ENCODE peak calls at places on chromosome 6, in ten cellular contexts. U, B, H, I, V, M, F, Y, T and R are unnamed samples. For H3K27me3 and H3K4me1, the result is how much of the 10 kb centered on the place peaks cover.

GRCh38 chr6:136016228-136017225 is 165.0 kb downstream of the PDE7B start:
- DNase-seq in F (no peak), H (no peak), Y (no peak), U (no peak), M (no peak), B (peak), V (no peak), I (no peak), T (no peak), R (no peak)

GRCh38 chr6:149864578-149865535 is 698 bp upstream of the LRP11 start:
- DNase-seq in Y (peak), V (no peak), H (peak), I (peak), F (no peak), B (no peak), U (no peak), M (peak), T (no peak), R (peak)

GRCh38 chr6:36676142-36677058 is 2.1 kb upstream of the CDKN1A start:
- DNase-seq in H (peak), T (no peak), F (no peak), M (peak), B (peak), V (no peak), U (peak), Y (peak), I (no peak), R (no peak)

GRCh38 chr6:74289881-74290280 is 593.9 kb downstream of the CD109 start:
- DNase-seq in B (no peak), F (no peak), V (no peak), U (no peak), H (peak), I (no peak), Y (no peak), M (no peak), T (no peak), R (no peak)

GRCh38 chr6:2020909-2021308 is 224.5 kb downstream of the GMDS start:
- DNase-seq in T (no peak), B (no peak), M (no peak), V (no peak), F (no peak), Y (no peak), U (no peak), I (no peak), H (peak), R (no peak)

GRCh38 chr6:27297857-27298730 is 14.0 kb downstream of the POM121L2 start:
- DNase-seq in B (peak), V (no peak), F (no peak), H (peak), M (peak), U (no peak), T (no peak), I (no peak), Y (no peak), R (no peak)

GRCh38 chr6:4008324-4009047 is 70.5 kb downstream of the FAM217A start:
- DNase-seq in V (no peak), B (no peak), Y (no peak), M (peak), U (no peak), T (no peak), H (peak), I (peak), F (no peak), R (peak)

GRCh38 chr6:88403486-88403885 is 237.3 kb upstream of the CNR1 start:
- DNase-seq in V (no peak), M (no peak), U (no peak), F (no peak), H (no peak), T (no peak), B (no peak), I (no peak), Y (no peak), R (no peak)

GRCh38 chr6:35228483-35228882 is 14.7 kb downstream of the SCUBE3 start:
- DNase-seq in U (no peak), V (no peak), F (no peak), M (no peak), H (no peak), T (no peak), I (no peak), Y (no peak), B (no peak), R (no peak)

GRCh38 chr6:142827356-142827755 is 117.6 kb downstream of the HIVEP2 start:
- DNase-seq in U (no peak), I (no peak), M (no peak), F (no peak), T (peak), H (no peak), B (no peak), Y (no peak), V (peak), R (no peak)

GRCh38 chr6:14743126-14743464 is 502.8 kb upstream of the JARID2 start:
- DNase-seq in H (no peak), U (no peak), M (no peak), V (no peak), B (no peak), Y (no peak), I (no peak), F (no peak), T (no peak), R (no peak)

GRCh38 chr6:152571863-152572394 is 65.2 kb downstream of the SYNE1 start:
- DNase-seq in B (no peak), M (no peak), I (no peak), F (no peak), U (no peak), H (no peak), V (no peak), Y (no peak), T (no peak), R (no peak)

GRCh38 chr6:119076173-119076965 is 2.1 kb downstream of the FAM184A start:
- DNase-seq in Y (no peak), F (no peak), M (no peak), H (no peak), B (no peak), U (no peak), V (no peak), I (no peak), T (no peak), R (peak)

GRCh38 chr6:125231574-125232343 is 70.0 kb downstream of the HDDC2 start:
- DNase-seq in H (no peak), M (no peak), B (no peak), F (no peak), V (no peak), Y (no peak), T (no peak), I (no peak), U (no peak), R (no peak)

GRCh38 chr6:2770171-2770570 is 5.0 kb downstream of the WRNIP1 start:
- DNase-seq in I (peak), U (no peak), Y (no peak), M (peak), H (no peak), V (peak), B (no peak), F (no peak), T (no peak), R (no peak)

GRCh38 chr6:38933426-38933825 is 115.2 kb upstream of the GLP1R start:
- DNase-seq in H (no peak), U (no peak), M (no peak), Y (no peak), V (no peak), F (no peak), B (no peak), I (no peak), T (no peak), R (no peak)

GRCh38 chr6:115890238-115890637 is 170.5 kb downstream of the FRK start:
- DNase-seq in H (no peak), F (no peak), I (no peak), U (no peak), V (no peak), M (no peak), Y (no peak), T (no peak), B (no peak), R (no peak)

GRCh38 chr6:53547166-53547814 is 2.4 kb upstream of the GCLC start:
- DNase-seq in H (no peak), Y (no peak), V (no peak), I (no peak), M (no peak), F (no peak), T (no peak), B (peak), U (no peak), R (no peak)

GRCh38 chr6:29763491-29764289 is 40.5 kb downstream of the HLA-F start:
- DNase-seq in H (peak), I (no peak), V (no peak), T (no peak), B (peak), U (no peak), M (peak), Y (no peak), F (no peak), R (no peak)

GRCh38 chr6:170317718-170318117 is 11.2 kb downstream of the FAM120B start:
- DNase-seq in V (no peak), H (no peak), T (no peak), U (no peak), B (no peak), M (no peak), Y (no peak), F (no peak), I (no peak), R (no peak)

GRCh38 chr6:68497927-68498326 is 137.2 kb upstream of the ADGRB3 start:
- DNase-seq in V (no peak), H (peak), T (no peak), I (no peak), B (no peak), Y (no peak), U (no peak), F (no peak), M (no peak), R (no peak)

GRCh38 chr6:118913161-118913560 is 19.2 kb downstream of the ASF1A start:
- DNase-seq in V (no peak), M (no peak), H (no peak), Y (no peak), U (no peak), T (no peak), F (no peak), I (no peak), B (no peak), R (no peak)

GRCh38 chr6:125296461-125296860 is 5.3 kb downstream of the HDDC2 start:
- DNase-seq in M (no peak), U (no peak), V (no peak), B (no peak), T (no peak), I (no peak), H (peak), F (no peak), Y (no peak), R (no peak)

GRCh38 chr6:10542135-10542689 is 21.1 kb downstream of the GCNT2 start:
- DNase-seq in V (no peak), M (no peak), T (no peak), H (no peak), Y (no peak), F (no peak), U (no peak), B (no peak), I (no peak), R (no peak)

GRCh38 chr6:6878921-6879585 is 228.7 kb upstream of the RREB1 start:
- DNase-seq in U (no peak), V (no peak), M (peak), F (no peak), B (no peak), H (peak), T (peak), Y (no peak), I (no peak), R (no peak)

GRCh38 chr6:134795696-134796095 is 154.2 kb downstream of the ALDH8A1 start:
- DNase-seq in M (no peak), U (no peak), V (no peak), I (no peak), Y (no peak), H (peak), F (no peak), B (no peak), T (no peak), R (no peak)

GRCh38 chr6:53333439-53334408 is 15.0 kb downstream of the ELOVL5 start:
- DNase-seq in F (no peak), U (no peak), V (no peak), M (no peak), I (no peak), Y (no peak), H (no peak), T (no peak), B (no peak), R (no peak)

GRCh38 chr6:169906741-169907418 is 155.5 kb downstream of the ERMARD start:
- DNase-seq in T (no peak), H (no peak), F (no peak), M (no peak), I (no peak), U (no peak), Y (no peak), V (peak), B (no peak), R (no peak)

GRCh38 chr6:107489636-107490567 is at the start of gene SOBP:
- DNase-seq in Y (peak), U (peak), V (peak), B (peak), I (peak), F (peak), H (no peak), T (peak), M (peak), R (peak)

GRCh38 chr6:28995093-28995650 is 9.9 kb downstream of the ZNF311 start:
- DNase-seq in I (no peak), T (no peak), F (no peak), U (no peak), V (no peak), H (no peak), B (no peak), Y (no peak), M (no peak), R (no peak)

GRCh38 chr6:90197854-90198496 is 98.7 kb downstream of the BACH2 start:
- DNase-seq in B (no peak), V (no peak), F (no peak), H (peak), M (no peak), I (no peak), T (no peak), U (no peak), Y (no peak), R (no peak)

GRCh38 chr6:27608916-27609883 is 136.3 kb upstream of the ZNF184 start:
- DNase-seq in I (peak), F (no peak), T (no peak), H (peak), B (peak), U (no peak), Y (no peak), V (no peak), M (no peak), R (no peak)

DNA sequence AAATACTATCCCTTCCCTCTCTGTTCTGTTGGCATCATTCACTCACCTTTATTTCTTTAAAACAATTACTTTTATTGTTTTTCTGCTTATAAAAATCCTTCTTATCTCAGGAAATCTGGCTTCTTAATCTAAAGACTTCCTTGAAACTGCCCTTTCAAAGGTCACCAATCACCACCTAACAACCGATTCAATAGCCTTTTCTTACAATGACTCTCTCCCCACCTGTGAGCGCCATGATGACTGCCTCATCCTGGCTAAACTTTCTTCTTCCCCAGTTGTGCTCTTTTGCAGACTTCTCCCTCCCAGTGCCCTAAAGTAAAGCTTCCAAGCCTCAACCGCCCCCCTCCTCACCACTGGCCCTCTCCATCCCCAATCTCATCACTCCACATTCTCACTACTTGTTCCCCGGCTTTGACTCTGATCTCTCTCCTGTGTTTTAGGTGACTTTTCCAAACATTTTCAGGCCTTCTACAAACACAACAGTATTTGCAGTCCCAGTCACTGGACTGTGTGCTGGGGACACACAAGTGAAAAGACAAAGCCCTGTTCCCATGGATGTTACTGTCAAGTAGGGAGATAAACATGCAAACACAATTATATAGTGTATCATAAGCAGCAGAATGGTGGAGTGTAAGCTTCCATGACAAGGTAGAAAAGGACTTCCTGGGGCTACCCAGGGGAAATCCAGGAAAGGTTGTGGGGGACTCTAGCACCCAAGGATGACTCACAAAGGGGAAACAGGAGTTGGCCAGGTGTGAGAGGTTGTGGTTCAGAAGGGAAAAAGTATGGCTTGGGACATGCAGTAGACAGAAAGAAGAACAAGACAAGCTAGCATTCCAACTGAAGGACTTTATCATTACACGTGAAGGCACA is 12.8 kb downstream of the NHSL1 start:
- DNase-seq in Y (no peak), U (no peak), T (no peak), H (no peak), M (no peak), I (no peak), B (peak), F (no peak), V (no peak), R (no peak)
- H3K27ac ChIP-seq in Y (peak), U (no peak), T (peak), H (no peak), M (no peak), I (no peak), B (peak), F (no peak), V (no peak), R (no peak)

DNA sequence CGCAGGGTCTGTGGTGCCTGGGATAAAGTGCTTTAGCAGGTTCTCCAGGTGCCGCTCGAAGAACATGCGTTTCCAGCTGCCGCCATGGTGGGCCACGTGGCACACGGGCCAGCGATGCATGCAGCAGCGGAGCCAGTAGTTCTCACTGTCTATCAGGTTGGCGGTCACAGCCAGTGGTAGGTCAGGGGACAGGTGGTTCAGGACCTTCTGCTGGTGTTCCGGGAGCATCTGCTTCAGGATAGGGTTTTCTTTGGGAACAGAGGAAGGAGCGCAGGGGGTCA is 16.0 kb downstream of the TMEM151B start:
- DNase-seq in H (no peak), B (no peak), I (no peak), F (no peak), T (no peak), V (no peak), U (no peak), M (no peak), Y (no peak), R (no peak)
- H3K27me3 ChIP-seq in H (under half), B (half or more), I (half or more), F (under half), T (under half), V (under half), U (under half), M (under half), Y (under half), R (under half)

GRCh38 chr6:127482318-127482717 is 23.1 kb upstream of the KIAA0408 start:
- DNase-seq in F (no peak), V (no peak), U (no peak), B (no peak), T (no peak), M (no peak), H (no peak), Y (no peak), I (no peak), R (no peak)

GRCh38 chr6:127484207-127484858 is 25.1 kb upstream of the KIAA0408 start:
- DNase-seq in M (peak), H (peak), T (no peak), U (no peak), B (no peak), I (no peak), V (no peak), F (no peak), Y (no peak), R (peak)

GRCh38 chr6:127489248-127489647 is 29.9 kb downstream of the MTCL3 start:
- DNase-seq in F (no peak), V (no peak), B (no peak), I (no peak), T (no peak), U (no peak), Y (no peak), H (no peak), M (no peak), R (no peak)

GRCh38 chr6:127483399-127484055 is 24.3 kb upstream of the KIAA0408 start:
- DNase-seq in H (no peak), F (no peak), I (no peak), T (no peak), U (no peak), B (peak), Y (no peak), V (no peak), M (no peak), R (no peak)

DNA sequence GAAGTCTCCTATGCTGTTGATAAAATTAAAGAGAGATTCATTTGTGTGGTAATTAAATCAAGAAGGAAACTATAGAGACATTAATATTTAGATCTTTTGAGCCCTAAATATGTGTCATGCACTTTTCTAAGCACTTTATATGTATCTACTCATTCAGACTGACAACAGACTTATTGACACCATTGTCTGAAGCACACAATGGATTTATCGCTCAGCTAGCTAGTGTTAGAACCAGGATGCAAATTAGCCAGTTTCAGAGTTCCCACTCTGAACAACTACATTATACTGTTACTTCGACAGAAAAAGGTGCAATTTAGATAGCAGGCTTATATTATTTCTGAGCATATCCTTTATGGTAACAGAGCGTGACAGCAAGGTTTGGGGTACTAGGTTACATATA is 27.7 kb upstream of the KIAA0408 start:
- DNase-seq in Y (no peak), T (no peak), I (no peak), H (no peak), U (no peak), B (no peak), M (no peak), F (no peak), V (no peak), R (no peak)
- H3K4me1 ChIP-seq in Y (under half), T (under half), I (under half), H (under half), U (under half), B (under half), M (under half), F (under half), V (under half), R (under half)

GRCh38 chr6:168075787-168076202 is 3.2 kb downstream of the FRMD1 start:
- DNase-seq in Y (no peak), V (no peak), M (no peak), T (no peak), U (no peak), B (no peak), I (no peak), H (no peak), F (no peak), R (no peak)

GRCh38 chr6:168075216-168075615 is 3.8 kb downstream of the FRMD1 start:
- DNase-seq in H (no peak), M (no peak), B (no peak), V (no peak), Y (no peak), U (no peak), F (no peak), T (no peak), I (no peak), R (no peak)

GRCh38 chr6:168072730-168073129 is 6.3 kb downstream of the FRMD1 start:
- DNase-seq in Y (no peak), V (no peak), I (no peak), U (no peak), B (no peak), M (no peak), T (no peak), H (no peak), F (no peak), R (no peak)

GRCh38 chr6:168072266-168072665 is 6.7 kb downstream of the FRMD1 start:
- DNase-seq in B (no peak), M (no peak), I (no peak), Y (no peak), H (no peak), U (no peak), F (no peak), T (no peak), V (no peak), R (no peak)

DNA sequence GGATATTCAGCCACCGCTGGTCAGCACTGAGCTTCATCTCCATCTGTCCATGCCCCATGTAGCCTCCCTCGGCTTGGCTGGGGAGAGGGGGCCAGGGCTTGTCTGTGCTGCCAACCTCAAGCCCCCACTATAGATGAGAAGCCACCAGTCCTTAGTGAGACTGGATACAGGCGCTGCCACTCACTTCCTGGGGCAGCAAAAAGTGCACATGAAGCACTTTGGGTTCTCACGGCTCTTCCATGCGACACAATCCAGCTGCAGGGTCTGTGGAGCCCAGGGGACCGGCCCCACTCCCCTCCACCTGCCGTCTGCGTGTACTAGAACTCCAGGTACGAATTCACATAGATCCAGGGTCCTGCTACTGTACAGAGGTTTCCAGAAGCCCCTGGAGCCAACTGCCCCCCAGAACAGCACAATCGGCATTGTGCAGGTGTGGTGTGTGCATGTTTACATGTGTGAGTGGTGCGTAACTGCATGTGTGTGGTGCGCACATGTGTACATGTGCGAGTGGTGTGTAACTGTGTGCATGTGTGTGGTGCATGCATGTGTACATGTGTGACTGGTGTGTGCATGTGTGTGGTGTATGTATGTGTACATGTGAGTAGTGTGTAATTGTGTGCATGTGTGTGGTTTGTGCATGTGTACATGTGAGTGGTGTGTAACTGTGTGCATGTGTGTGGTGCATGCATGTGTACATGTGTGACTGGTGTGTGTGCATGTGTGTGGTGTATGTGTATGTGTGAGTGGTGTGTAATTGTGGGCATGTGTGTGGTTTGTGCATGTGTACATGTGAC is 4.9 kb downstream of the FRMD1 start:
- DNase-seq in Y (no peak), I (no peak), V (no peak), U (no peak), B (no peak), F (no peak), T (no peak), M (no peak), H (no peak), R (no peak)
- H3K27ac ChIP-seq in Y (no peak), I (no peak), V (no peak), U (no peak), B (no peak), F (no peak), T (no peak), M (no peak), H (no peak), R (no peak)